ENCODE peak calls at places on chromosomes 1 and 21, in eight cellular contexts. M is fibroblast of lung; Z is endothelial cell of umbilical vein; T is left ventricle myocardium inferior; X is RWPE2; V is effector memory CD4-positive, alpha-beta T cell; S is Peyer's patch; O is body of pancreas. R is an unnamed sample. For H3K36me3, the result is how much of the 10 kb centered on the place peaks cover.

GRCh38 chr1:36729289-36729688 is 246.6 kb upstream of the CSF3R start:
- DNase-seq in M (no peak), Z (no peak), T (no peak), X (no peak), V (no peak), S (no peak), O (no peak), R (no peak)

GRCh38 chr21:42862774-42863503 is 16.4 kb downstream of the WDR4 start:
- DNase-seq in M (no peak), Z (no peak), T (no peak), X (no peak), V (no peak), S (peak), O (no peak), R (no peak)

GRCh38 chr1:44406761-44407429 is 1.8 kb downstream of the RNF220 start:
- DNase-seq in M (no peak), Z (no peak), T (no peak), X (no peak), V (no peak), S (peak), O (no peak), R (peak)

GRCh38 chr1:116962976-116963639 is 38.5 kb upstream of the CD101 start:
- DNase-seq in M (peak), Z (no peak), T (no peak), X (no peak), V (no peak), S (no peak), O (no peak), R (no peak)

GRCh38 chr1:79259390-79260336 is 253.1 kb upstream of the ADGRL4 start:
- DNase-seq in M (peak), Z (peak), T (no peak), X (no peak), V (no peak), S (no peak), O (no peak), R (no peak)

GRCh38 chr1:2991753-2992495 is 29.3 kb upstream of the ACTRT2 start:
- DNase-seq in M (no peak), Z (no peak), T (peak), X (peak), V (no peak), S (peak), O (no peak), R (no peak)

GRCh38 chr1:245663841-245664240 is 509.1 kb downstream of the KIF26B start:
- DNase-seq in M (no peak), Z (no peak), T (no peak), X (no peak), V (no peak), S (no peak), O (no peak), R (no peak)

GRCh38 chr1:83760211-83760978 is 238.5 kb downstream of the TTLL7 start:
- DNase-seq in M (no peak), Z (no peak), T (no peak), X (no peak), V (no peak), S (no peak), O (no peak), R (no peak)

GRCh38 chr21:37956772-37957171 is 40.5 kb upstream of the KCNJ6 start:
- DNase-seq in M (no peak), Z (no peak), T (no peak), X (no peak), V (no peak), S (no peak), O (no peak), R (no peak)

GRCh38 chr1:150365945-150366344 is 2.0 kb downstream of the RPRD2 start:
- DNase-seq in M (peak), Z (peak), T (no peak), X (no peak), V (no peak), S (no peak), O (no peak), R (no peak)

GRCh38 chr21:28445081-28445830 is 547.4 kb downstream of the LTN1 start:
- DNase-seq in M (peak), Z (no peak), T (no peak), X (no peak), V (no peak), S (no peak), O (no peak), R (no peak)

GRCh38 chr1:17919525-17920439 is 164.6 kb downstream of the ACTL8 start:
- DNase-seq in M (peak), Z (no peak), T (no peak), X (no peak), V (no peak), S (no peak), O (peak), R (no peak)

GRCh38 chr1:212457740-212458338 is 25.1 kb downstream of the NENF start:
- DNase-seq in M (peak), Z (peak), T (no peak), X (no peak), V (peak), S (peak), O (peak), R (peak)

GRCh38 chr1:150567717-150568561 is 11.5 kb downstream of the MCL1 start:
- DNase-seq in M (peak), Z (peak), T (peak), X (peak), V (peak), S (peak), O (peak), R (peak)

GRCh38 chr1:169146536-169147214 is 40.2 kb downstream of the ATP1B1 start:
- DNase-seq in M (no peak), Z (no peak), T (no peak), X (no peak), V (no peak), S (no peak), O (no peak), R (no peak)

GRCh38 chr1:2151252-2151651 is 43.3 kb downstream of the FAAP20 start:
- DNase-seq in M (no peak), Z (no peak), T (no peak), X (no peak), V (no peak), S (no peak), O (peak), R (no peak)

GRCh38 chr1:214280386-214281029 is 451 bp upstream of the SMYD2 start:
- DNase-seq in M (peak), Z (peak), T (peak), X (no peak), V (no peak), S (peak), O (peak), R (no peak)

GRCh38 chr21:28142692-28143091 is 850.0 kb downstream of the LTN1 start:
- DNase-seq in M (peak), Z (peak), T (no peak), X (no peak), V (no peak), S (no peak), O (peak), R (no peak)

GRCh38 chr21:36630485-36631206 is 68.3 kb upstream of the SIM2 start:
- DNase-seq in M (peak), Z (peak), T (peak), X (no peak), V (peak), S (peak), O (peak), R (peak)

GRCh38 chr1:222047370-222047769 is 305.5 kb upstream of the DUSP10 start:
- DNase-seq in M (no peak), Z (no peak), T (no peak), X (no peak), V (no peak), S (no peak), O (no peak), R (no peak)

GRCh38 chr1:12047120-12047876 is 15.8 kb upstream of the TNFRSF8 start:
- DNase-seq in M (peak), Z (no peak), T (no peak), X (no peak), V (no peak), S (peak), O (no peak), R (peak)

GRCh38 chr1:229641306-229641705 is 15.3 kb downstream of the URB2 start:
- DNase-seq in M (no peak), Z (no peak), T (no peak), X (no peak), V (no peak), S (no peak), O (no peak), R (no peak)
- H3K36me3 ChIP-seq in M (under half), Z (under half), T (half or more), X (under half), V (under half), S (under half), O (under half), R (under half)

DNA sequence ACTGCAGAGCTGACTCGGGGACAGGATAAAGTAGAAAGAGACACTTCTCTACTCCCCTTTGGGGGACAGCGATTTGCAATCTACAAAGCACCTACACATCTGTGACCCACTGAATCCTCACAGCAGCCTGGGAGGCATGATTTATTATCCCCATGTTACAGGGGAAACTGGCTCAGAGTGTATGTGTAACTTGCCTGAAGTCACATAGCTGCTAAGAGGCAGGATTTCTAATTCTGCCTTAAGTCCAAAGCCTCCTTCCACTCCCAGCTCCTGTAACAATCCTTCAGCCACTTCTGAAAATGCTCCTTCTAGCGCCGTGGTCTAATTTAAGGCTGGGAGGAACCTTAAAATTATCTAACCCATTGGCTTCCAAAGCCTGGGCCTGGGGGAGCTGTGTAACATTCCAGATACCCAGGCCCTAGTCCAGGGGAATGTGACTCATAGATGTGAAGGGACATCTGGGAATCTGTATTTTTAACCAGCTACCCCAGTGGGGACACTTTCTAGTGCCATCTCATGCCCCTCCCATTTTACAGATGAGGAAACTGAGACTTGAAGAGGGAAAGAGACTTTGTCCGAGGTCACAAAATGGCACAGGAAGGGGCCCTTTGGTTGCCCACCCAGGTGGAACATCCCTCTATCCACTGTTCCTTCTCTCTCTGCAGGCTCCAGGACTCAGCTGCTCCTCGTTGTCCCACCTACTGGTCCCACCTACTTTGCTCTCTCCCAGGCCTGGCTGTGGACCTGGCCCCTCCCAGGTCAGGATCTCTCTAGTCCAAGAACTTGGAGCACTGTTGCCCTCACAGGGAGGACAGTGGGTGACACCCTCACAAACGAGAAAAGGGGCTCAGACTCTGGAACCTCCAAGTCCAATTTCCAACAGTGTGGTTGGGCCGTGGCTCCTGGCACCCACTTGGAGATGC is 48.9 kb downstream of the AHDC1 start:
- DNase-seq in M (no peak), Z (no peak), T (peak), X (no peak), V (no peak), S (no peak), O (no peak), R (no peak)
- H3K27ac ChIP-seq in M (no peak), Z (no peak), T (peak), X (peak), V (no peak), S (peak), O (no peak), R (peak)

GRCh38 chr1:76279387-76279748 is 204.8 kb downstream of the ST6GALNAC3 start:
- DNase-seq in M (no peak), Z (no peak), T (no peak), X (no peak), V (no peak), S (no peak), O (no peak), R (no peak)
- H3K4me3 ChIP-seq in M (no peak), Z (no peak), T (no peak), X (no peak), V (no peak), S (no peak), O (no peak), R (no peak)

GRCh38 chr1:154154534-154155181 is at the start of gene NUP210L:
- DNase-seq in M (peak), Z (no peak), T (peak), X (no peak), V (no peak), S (peak), O (peak), R (no peak)

GRCh38 chr1:154155282-154155681 is 409 bp upstream of the NUP210L start:
- DNase-seq in M (no peak), Z (peak), T (no peak), X (no peak), V (no peak), S (no peak), O (peak), R (no peak)

GRCh38 chr1:154158307-154159125 is 3.6 kb upstream of the NUP210L start:
- DNase-seq in M (no peak), Z (no peak), T (no peak), X (no peak), V (no peak), S (no peak), O (no peak), R (no peak)

GRCh38 chr1:154157520-154158306 is 2.8 kb upstream of the NUP210L start:
- DNase-seq in M (peak), Z (no peak), T (no peak), X (no peak), V (peak), S (peak), O (peak), R (no peak)

DNA sequence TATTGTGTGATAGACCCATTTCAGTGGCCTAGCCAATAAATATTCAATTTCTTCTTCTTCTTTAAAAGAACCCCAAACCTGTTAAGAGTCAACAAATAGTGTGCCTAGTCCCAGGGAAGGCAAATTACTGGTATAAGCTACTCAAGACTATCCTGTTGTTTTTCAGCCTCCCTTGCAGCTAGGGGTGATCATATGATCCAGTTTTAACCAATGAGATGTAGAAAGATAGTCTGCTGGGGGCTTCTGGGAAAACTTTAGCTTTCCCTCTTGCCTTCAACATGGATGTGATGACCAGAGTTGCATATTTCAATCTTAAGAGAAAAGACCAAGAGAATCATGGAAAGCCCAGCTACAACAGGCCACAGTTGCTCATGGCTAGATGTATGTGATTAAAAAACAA is 4.7 kb upstream of the NUP210L start:
- DNase-seq in M (no peak), Z (no peak), T (no peak), X (no peak), V (no peak), S (no peak), O (no peak), R (no peak)
- H3K36me3 ChIP-seq in M (under half), Z (under half), T (half or more), X (half or more), V (under half), S (under half), O (under half), R (half or more)

R was measured in naive thymus-derived CD4-positive, alpha-beta T cell.